ENCODE peak calls at places on chromosomes 6 and 20, in eight cellular contexts. X is thoracic aorta; T is psoas muscle; F is PC-3; H is body of pancreas; S is IMR-90; R is CD4-positive, CD25-positive, alpha-beta regulatory T cell; L is lower lobe of right lung. O is an unnamed sample.

GRCh38 chr20:43973671-43974450 is 59.2 kb downstream of the TOX2 start:
- DNase-seq in H (no peak), S (no peak), R (no peak), L (no peak), X (no peak), T (no peak), F (no peak), O (no peak)

GRCh38 chr6:22952076-22952475 is 382.7 kb downstream of the HDGFL1 start:
- DNase-seq in F (no peak), L (no peak), S (peak; percentile 21), H (no peak), R (no peak), X (no peak), T (no peak), O (no peak)

GRCh38 chr6:45631396-45631795 is 253.7 kb upstream of the SUPT3H start:
- DNase-seq in F (peak; percentile 66), X (no peak), H (no peak), L (no peak), R (no peak), S (no peak), T (no peak), O (no peak)

GRCh38 chr6:99165838-99166237 is 183.6 kb downstream of the FAXC start:
- DNase-seq in L (no peak), R (no peak), T (no peak), X (no peak), H (no peak), S (no peak), F (no peak), O (no peak)

GRCh38 chr20:63540417-63541186 is 3.4 kb upstream of the PTK6 start:
- DNase-seq in S (peak; percentile 50), T (no peak), H (no peak), F (peak; percentile 41), R (no peak), L (no peak), X (no peak), O (no peak)

GRCh38 chr6:5501837-5502236 is 240.5 kb downstream of the FARS2 start:
- DNase-seq in S (no peak), T (no peak), R (no peak), H (peak; percentile 36), X (no peak), L (no peak), F (no peak), O (no peak)

GRCh38 chr6:14435291-14435690 is 317.7 kb downstream of the CD83 start:
- DNase-seq in F (no peak), S (peak; percentile 21), T (no peak), R (no peak), H (no peak), L (no peak), X (no peak), O (no peak)

GRCh38 chr6:5761370-5761769 is 245.4 kb downstream of the NRN1 start:
- DNase-seq in T (no peak), S (no peak), R (no peak), L (no peak), F (no peak), H (no peak), X (peak; percentile 32), O (peak; percentile 80)

GRCh38 chr6:90545450-90545849 is 41.4 kb downstream of the MAP3K7 start:
- DNase-seq in R (no peak), T (no peak), H (no peak), X (no peak), S (peak; percentile 31), L (no peak), F (peak; percentile 10), O (no peak)

GRCh38 chr6:78607188-78607587 is 260.2 kb upstream of the IRAK1BP1 start:
- DNase-seq in T (no peak), S (peak; percentile 49), X (no peak), L (no peak), F (no peak), R (no peak), H (no peak), O (no peak)

GRCh38 chr20:33679758-33680485 is 5.7 kb upstream of the NECAB3 start:
- DNase-seq in F (no peak), T (no peak), H (no peak), L (no peak), X (no peak), S (no peak), R (peak; percentile 35), O (no peak)

GRCh38 chr6:52230685-52231084 is 13.6 kb downstream of the IL17F start:
- DNase-seq in F (no peak), S (no peak), H (no peak), T (no peak), R (no peak), X (no peak), L (no peak), O (no peak)

GRCh38 chr20:54197621-54198604 is 10.0 kb upstream of the PFDN4 start:
- DNase-seq in H (no peak), L (no peak), F (peak; percentile 93), R (no peak), S (peak; percentile 49), X (no peak), T (no peak), O (no peak)

GRCh38 chr20:21613512-21613911 is 92.0 kb upstream of the PAX1 start:
- DNase-seq in H (no peak), F (peak; percentile 30), S (no peak), T (no peak), X (no peak), R (no peak), L (no peak), O (no peak)

GRCh38 chr6:2522521-2522920 is 228.2 kb downstream of the MYLK4 start:
- DNase-seq in H (no peak), R (no peak), F (peak; percentile 82), L (no peak), X (no peak), S (peak; percentile 30), T (no peak), O (no peak)

DNA sequence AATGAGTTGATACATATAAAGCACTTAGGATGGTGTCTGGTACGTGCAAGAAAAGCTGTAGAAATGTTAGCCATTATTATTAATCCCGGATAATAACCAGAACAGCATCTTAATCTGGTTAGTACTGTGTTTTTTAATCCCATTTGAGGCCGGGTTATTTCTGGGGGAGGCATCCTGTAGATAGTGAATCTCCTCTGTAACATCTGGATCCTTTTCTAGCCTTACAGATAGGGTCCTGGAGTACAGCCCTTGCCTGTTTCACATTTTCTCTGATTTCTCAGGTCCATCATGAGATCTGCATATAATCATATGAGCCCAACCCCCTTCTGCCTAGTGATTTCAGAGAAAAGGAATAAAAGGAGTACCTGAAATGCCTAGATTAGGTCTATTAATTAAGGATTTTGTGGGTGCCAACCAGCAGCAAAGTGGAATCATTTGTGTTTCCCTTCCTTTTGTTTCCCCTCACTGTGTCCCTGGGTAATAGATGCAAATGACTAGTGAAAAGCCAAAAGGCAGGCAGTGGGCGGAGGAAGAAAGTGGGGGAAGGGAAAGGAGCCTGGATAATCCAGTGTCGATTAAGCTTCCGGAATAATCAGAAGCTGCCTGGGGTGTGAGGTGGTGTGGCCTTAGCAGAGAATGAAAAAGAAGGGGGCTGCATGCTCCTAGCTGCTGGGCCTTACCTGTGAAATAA is 88.9 kb downstream of the SOBP start:
- DNase-seq in R (no peak), S (no peak), X (no peak), F (no peak), L (no peak), T (no peak), H (no peak), O (no peak)
- H3K27ac ChIP-seq in R (no peak overlapping the region), S (no peak overlapping the region), X (no peak overlapping the region), F (no peak overlapping the region), L (no peak overlapping the region), T (no peak overlapping the region), H (no peak overlapping the region), O (no peak overlapping the region)

GRCh38 chr20:47413189-47413588 is 56.7 kb upstream of the ZMYND8 start:
- DNase-seq in T (no peak), X (no peak), L (no peak), F (no peak), S (no peak), H (no peak), R (no peak), O (no peak)
- H3K9me3 ChIP-seq in T (no peaks in the 10 kb centered on the region), X (no peaks in the 10 kb centered on the region), L (no peaks in the 10 kb centered on the region), F (no peaks in the 10 kb centered on the region), S (no peaks in the 10 kb centered on the region), H (no peaks in the 10 kb centered on the region), R (no peaks in the 10 kb centered on the region), O (no peaks in the 10 kb centered on the region)

GRCh38 chr20:17661121-17661744 is 20.8 kb downstream of the RRBP1 start:
- DNase-seq in X (no peak), H (peak; percentile 8), R (no peak), S (no peak), F (no peak), L (no peak), T (no peak), O (peak; percentile 35)

GRCh38 chr20:17663040-17663399 is 19.0 kb downstream of the RRBP1 start:
- DNase-seq in S (no peak), T (no peak), R (no peak), H (no peak), F (no peak), X (no peak), L (no peak), O (peak; percentile 48)

GRCh38 chr20:17664025-17664638 is 17.9 kb downstream of the RRBP1 start:
- DNase-seq in L (no peak), X (no peak), F (no peak), R (no peak), H (no peak), T (no peak), S (no peak), O (peak; percentile 12)

GRCh38 chr20:17662333-17663039 is 19.6 kb downstream of the RRBP1 start:
- DNase-seq in T (no peak), X (peak; percentile 40), F (no peak), S (peak; percentile 48), L (no peak), H (peak; percentile 84), R (no peak), O (peak; percentile 82)

GRCh38 chr20:17663486-17663885 is 18.6 kb downstream of the RRBP1 start:
- DNase-seq in F (no peak), L (no peak), T (no peak), X (no peak), S (peak; percentile 42), R (no peak), H (no peak), O (peak; percentile 24)
- H3K4me3 ChIP-seq in F (no peak overlapping the region), L (no peak overlapping the region), T (no peak overlapping the region), X (no peak overlapping the region), S (no peak overlapping the region), R (no peak overlapping the region), H (no peak overlapping the region), O (no peak overlapping the region)

DNA sequence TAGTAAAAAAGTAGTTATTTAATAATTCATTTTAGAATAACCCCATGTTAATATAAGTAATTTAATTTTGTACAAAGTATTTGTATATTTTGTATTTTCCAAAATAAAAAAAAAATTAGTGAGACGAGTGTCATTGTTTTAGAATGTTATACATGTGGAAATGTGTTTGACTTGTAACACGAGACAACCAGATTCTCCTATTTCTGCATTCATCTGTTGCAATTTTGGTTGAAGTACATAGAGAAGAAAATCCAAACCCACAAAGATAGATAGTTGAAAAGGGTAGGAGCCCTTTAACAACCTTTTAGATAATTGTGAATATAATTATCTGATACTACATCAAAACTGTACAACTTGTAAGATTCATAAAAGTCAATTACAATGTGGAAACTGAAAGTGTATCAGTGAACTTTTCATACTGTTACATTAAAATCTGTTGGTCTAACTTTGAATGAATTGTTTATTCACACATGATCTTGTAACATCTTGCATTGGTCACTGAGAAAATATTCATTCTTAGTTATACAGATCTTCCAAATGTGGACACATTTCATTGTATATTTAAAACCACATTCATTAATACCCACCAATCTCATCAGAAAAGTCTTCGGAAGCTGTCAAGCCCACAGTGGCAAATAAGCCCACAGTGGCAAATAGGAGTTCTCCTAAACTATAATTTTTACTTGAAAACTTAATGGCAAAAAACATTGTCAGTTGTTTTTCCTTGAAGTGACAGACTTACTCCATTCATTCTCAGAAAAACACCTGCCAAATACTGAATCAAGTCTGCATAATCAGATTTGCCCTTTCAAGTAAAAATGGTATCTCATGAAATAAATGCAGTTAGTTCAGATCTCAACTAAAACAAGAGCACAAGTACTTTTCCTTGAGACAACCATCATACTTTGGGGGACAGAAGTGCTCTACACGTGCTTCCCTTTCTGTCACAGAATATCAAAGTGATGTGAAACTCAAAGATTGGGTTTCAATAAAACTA is 52.8 kb downstream of the FKBP5 start:
- DNase-seq in H (no peak), L (no peak), F (no peak), T (no peak), S (peak; percentile 53), R (no peak), X (no peak), O (no peak)
- H3K27ac ChIP-seq in H (no peak overlapping the region), L (no peak overlapping the region), F (no peak overlapping the region), T (peak overlapping the region; percentile 54), S (peak overlapping the region; percentile 32), R (peak overlapping the region; percentile 5), X (no peak overlapping the region), O (no peak overlapping the region)

O was measured in tibial artery.